ENCODE peak calls at places on chromosomes 2 and 18, in four cellular contexts. Q is fibroblast of mammary gland, W is mucosa of descending colon, E is K562. L is an unnamed sample.

GRCh38 chr2:161570424-161571050 is 53.7 kb upstream of the SLC4A10 start:
- DNase-seq in E (no peak), W (no peak), Q (no peak), L (no peak)

GRCh38 chr2:200603972-200604371 is 18.2 kb downstream of the AOX1 start:
- DNase-seq in Q (peak; percentile 77), W (no peak), E (no peak), L (no peak)

GRCh38 chr2:47232738-47233415 is 77.8 kb upstream of the STPG4 start:
- DNase-seq in E (no peak), Q (no peak), W (no peak), L (no peak)

GRCh38 chr2:72144746-72145657 is 2.7 kb downstream of the CYP26B1 start:
- DNase-seq in Q (no peak), E (no peak), W (peak; percentile 64), L (no peak)

GRCh38 chr2:3289526-3289925 is 88.1 kb downstream of the EIPR1 start:
- DNase-seq in E (no peak), Q (no peak), W (no peak), L (no peak)

GRCh38 chr2:10890706-10891270 is 20.9 kb upstream of the KCNF1 start:
- DNase-seq in Q (no peak), W (no peak), E (no peak), L (no peak)

GRCh38 chr18:79818036-79818435 is 20.3 kb downstream of the KCNG2 start:
- DNase-seq in E (no peak), W (no peak), Q (no peak), L (no peak)

GRCh38 chr2:132670961-132671781 is 1.2 kb upstream of the LYPD1 start:
- DNase-seq in W (no peak), E (no peak), Q (peak; percentile 77), L (peak; percentile 86)

GRCh38 chr2:134131681-134132486 is 122.0 kb upstream of the MGAT5 start:
- DNase-seq in E (no peak), W (no peak), Q (no peak), L (no peak)

GRCh38 chr18:24220318-24220688 is 81.4 kb downstream of the CABYR start:
- DNase-seq in E (no peak), Q (no peak), W (no peak), L (no peak)

GRCh38 chr18:74012954-74013630 is 134.5 kb downstream of the FBXO15 start:
- DNase-seq in E (no peak), Q (peak; percentile 8), W (no peak), L (no peak)

GRCh38 chr18:24790347-24790746 is 329.9 kb downstream of the HRH4 start:
- DNase-seq in E (no peak), Q (no peak), W (no peak), L (no peak)

GRCh38 chr2:24832991-24833671 is 39.9 kb downstream of the CENPO start:
- DNase-seq in Q (no peak), E (no peak), W (no peak), L (no peak)

GRCh38 chr18:36899289-36899688 is 70.4 kb downstream of the KIAA1328 start:
- DNase-seq in E (peak; percentile 56), Q (peak; percentile 59), W (no peak), L (no peak)

GRCh38 chr2:196130039-196130825 is 41.1 kb downstream of the STK17B start:
- DNase-seq in E (no peak), Q (no peak), W (peak; percentile 20), L (no peak)

GRCh38 chr2:10009811-10010781 is 33.3 kb upstream of the KLF11 start:
- DNase-seq in W (peak; percentile 47), E (no peak), Q (peak; percentile 74), L (peak; percentile 11)

GRCh38 chr2:102520801-102521200 is 47.8 kb downstream of the SLC9A4 start:
- DNase-seq in W (no peak), Q (no peak), E (no peak), L (no peak)

GRCh38 chr18:3453540-3454364 is 3.8 kb downstream of the TGIF1 start:
- DNase-seq in E (no peak), W (peak; percentile 68), Q (peak; percentile 97), L (peak; percentile 98)

GRCh38 chr18:35827275-35827929 is 145.1 kb upstream of the RMP24 start:
- DNase-seq in E (no peak), W (no peak), Q (no peak), L (no peak)

GRCh38 chr18:49161627-49162026 is 210.9 kb upstream of the SMAD7 start:
- DNase-seq in Q (peak; percentile 33), E (no peak), W (no peak), L (no peak)

GRCh38 chr2:110105183-110105582 is 10.4 kb downstream of the MALL start:
- DNase-seq in W (no peak), E (no peak), Q (no peak), L (no peak)

GRCh38 chr2:202635441-202636296 is 900 bp downstream of the FAM117B start:
- DNase-seq in Q (peak; percentile 31), W (peak; percentile 87), E (peak; percentile 90), L (no peak)

GRCh38 chr18:76482267-76482666 is 12.8 kb downstream of the ZNF516 start:
- DNase-seq in W (no peak), E (no peak), Q (no peak), L (no peak)

GRCh38 chr18:76479351-76480238 is 15.4 kb downstream of the ZNF516 start:
- DNase-seq in Q (no peak), E (no peak), W (no peak), L (no peak)

GRCh38 chr18:76483780-76484179 is 11.3 kb downstream of the ZNF516 start:
- DNase-seq in E (no peak), Q (no peak), W (peak; percentile 28), L (no peak)

GRCh38 chr18:76482971-76483691 is 11.9 kb downstream of the ZNF516 start:
- DNase-seq in W (no peak), E (no peak), Q (no peak), L (no peak)

GRCh38 chr18:76480913-76481312 is 14.1 kb downstream of the ZNF516 start:
- DNase-seq in E (no peak), W (no peak), Q (no peak), L (no peak)
- TF ChIP-seq CTCF in E (no peak), W (no peak), Q (peak; percentile 30), L (peak; percentile 32)

GRCh38 chr2:16650287-16651249 is 15.1 kb downstream of the CYRIA start:
- DNase-seq in E (no peak), Q (peak; percentile 80), W (no peak), L (peak; percentile 68)
- H3K4me3 ChIP-seq in E (no peak overlapping the region), Q (peak overlapping the region; percentile 42), W (no peak overlapping the region), L (peak overlapping the region; percentile 23)

GRCh38 chr2:220165401-220165800 is 538.0 kb downstream of the SLC4A3 start:
- DNase-seq in W (peak; percentile 38), Q (no peak), E (no peak), L (no peak)
- TF ChIP-seq CTCF in W (no peak), Q (no peak), E (no peak), L (no peak)

GRCh38 chr2:33644215-33644614 is 45.1 kb upstream of the FAM98A start:
- DNase-seq in E (no peak), W (no peak), Q (no peak), L (no peak)
- H3K4me3 ChIP-seq in E (no peak overlapping the region), W (no peak overlapping the region), Q (no peak overlapping the region), L (no peak overlapping the region)

GRCh38 chr2:97656129-97656755 is 7.6 kb downstream of the ACTR1B start:
- DNase-seq in W (no peak), E (no peak), Q (no peak), L (no peak)

GRCh38 chr2:97653874-97654273 is 8.0 kb downstream of the COX5B start:
- DNase-seq in Q (no peak), E (no peak), W (no peak), L (no peak)

GRCh38 chr2:97656905-97657587 is 6.8 kb downstream of the ACTR1B start:
- DNase-seq in Q (no peak), E (peak; percentile 42), W (no peak), L (no peak)

GRCh38 chr2:97654324-97654723 is 8.5 kb downstream of the COX5B start:
- DNase-seq in E (no peak), W (no peak), Q (no peak), L (no peak)

DNA sequence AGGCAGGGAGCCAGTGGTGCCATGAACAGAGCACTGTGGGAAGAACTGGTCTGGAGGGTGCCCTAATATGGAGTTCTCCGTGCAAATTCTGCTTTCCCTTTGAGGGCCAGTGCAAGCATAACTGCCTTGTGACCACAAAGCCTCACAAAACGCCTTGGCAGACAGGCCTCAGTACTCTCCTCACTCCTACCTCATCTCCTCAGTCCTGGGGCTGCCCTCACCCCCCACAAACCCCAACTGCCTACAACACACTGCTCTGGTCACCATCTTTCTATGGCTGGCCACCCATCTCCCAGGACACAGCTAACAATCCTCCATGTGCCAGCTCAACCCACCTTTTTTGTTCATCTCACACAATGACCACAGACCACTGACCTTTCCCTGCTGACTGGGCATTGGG is 8.9 kb downstream of the COX5B start:
- DNase-seq in E (no peak), Q (no peak), W (no peak), L (no peak)
- TF ChIP-seq CTCF in E (no peak), Q (no peak), W (no peak), L (no peak)

GRCh38 chr18:6728809-6729246 is 688 bp upstream of the ARHGAP28 start:
- DNase-seq in Q (no peak), E (peak; percentile 21), W (no peak), L (peak; percentile 86)

GRCh38 chr18:6731197-6731596 is 1.7 kb downstream of the ARHGAP28 start:
- DNase-seq in Q (peak; percentile 96), W (peak; percentile 5), E (no peak), L (peak; percentile 75)

GRCh38 chr18:6728318-6728717 is 1.2 kb upstream of the ARHGAP28 start:
- DNase-seq in W (no peak), E (no peak), Q (no peak), L (no peak)

GRCh38 chr18:6732952-6733351 is 3.4 kb downstream of the ARHGAP28 start:
- DNase-seq in Q (no peak), E (no peak), W (no peak), L (no peak)

GRCh38 chr18:6729247-6730091 is at the start of gene ARHGAP28:
- DNase-seq in E (peak; percentile 91), Q (peak; percentile 79), W (peak; percentile 79), L (peak; percentile 59)
- H3K4me3 ChIP-seq in E (peak within 1 kb of the TSS; percentile 61), Q (peak within 1 kb of the TSS; percentile 50), W (peak within 1 kb of the TSS; percentile 11), L (peak within 1 kb of the TSS; percentile 52)

DNA sequence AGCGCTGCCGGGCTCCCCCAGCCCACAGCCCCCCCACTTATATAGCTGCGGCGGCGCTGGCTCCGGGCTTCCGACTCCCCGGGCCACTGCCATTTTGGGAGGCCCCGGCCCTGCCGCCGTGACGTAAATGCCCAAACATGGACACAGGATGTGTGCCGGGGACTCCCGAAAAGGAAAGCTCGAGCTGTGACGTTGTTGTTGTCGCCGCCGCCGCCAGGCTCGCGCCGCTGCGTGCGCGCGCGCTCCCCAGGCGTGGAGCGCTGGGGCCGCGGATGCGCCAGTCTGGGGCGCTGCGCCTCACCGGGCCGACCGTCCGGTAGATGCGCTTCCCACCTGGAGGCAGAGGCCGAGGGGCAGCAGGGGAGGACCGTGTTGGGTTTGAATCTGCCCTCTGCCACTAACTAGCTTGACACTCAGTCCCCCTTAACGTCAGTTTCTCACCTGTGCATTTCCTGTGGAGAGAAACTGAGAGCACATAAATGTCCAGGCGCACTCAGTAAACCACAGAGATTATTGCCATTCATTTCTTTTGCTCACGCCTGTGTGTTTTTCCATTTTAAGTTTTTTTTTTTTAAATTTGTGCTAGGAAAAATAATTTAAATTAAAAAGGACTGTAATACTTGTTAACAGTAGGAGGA is at the start of gene EGR4:
- DNase-seq in E (peak; percentile 68), Q (peak; percentile 68), W (peak; percentile 54), L (no peak)
- TF ChIP-seq CTCF in E (no peak), Q (no peak), W (no peak), L (no peak)

GRCh38 chr18:7608174-7608550 is 41.0 kb downstream of the PTPRM start:
- DNase-seq in W (no peak), E (no peak), Q (no peak), L (no peak)
- H3K4me3 ChIP-seq in W (no peak overlapping the region), E (no peak overlapping the region), Q (no peak overlapping the region), L (no peak overlapping the region)